ENCODE peak calls at places on chromosomes 7 and 10, in ten cellular contexts. C is glutamatergic neuron; X is type B pancreatic cell; H is choroid plexus epithelial cell; Y is retinal pigment epithelial cell; D is astrocyte of the spinal cord; O is pancreas; B is A549; Q is AG09319; F is CD4-positive, alpha-beta T cell. U is an unnamed sample.

GRCh38 chr7:32257632-32258031 is 187.4 kb upstream of the PDE1C start:
- DNase-seq in F (no peak), X (no peak), B (no peak), Q (no peak), H (no peak), D (no peak), O (no peak), C (no peak), Y (no peak), U (no peak)

GRCh38 chr7:99831595-99831994 is 3.8 kb downstream of the CYP3A43 start:
- DNase-seq in C (no peak), B (no peak), Q (no peak), Y (no peak), O (no peak), X (no peak), H (no peak), D (no peak), F (no peak), U (no peak)

GRCh38 chr10:28281726-28282325 is 21.0 kb downstream of the MPP7 start:
- DNase-seq in X (no peak), B (no peak), C (no peak), H (no peak), Q (no peak), D (no peak), Y (no peak), O (peak), F (no peak), U (no peak)

GRCh38 chr7:134669388-134669787 is 22.7 kb downstream of the BPGM start:
- DNase-seq in F (no peak), Q (no peak), B (no peak), C (no peak), D (no peak), Y (no peak), X (no peak), O (no peak), H (no peak), U (no peak)

GRCh38 chr10:33306756-33307519 is 27.5 kb downstream of the NRP1 start:
- DNase-seq in F (no peak), O (no peak), Q (no peak), X (no peak), Y (no peak), C (no peak), B (no peak), H (peak), D (no peak), U (no peak)

GRCh38 chr10:13707156-13707881 is 120.6 kb downstream of the PRPF18 start:
- DNase-seq in Y (no peak), C (peak), X (peak), Q (peak), F (no peak), D (peak), H (peak), O (peak), B (peak), U (peak)

GRCh38 chr7:32518534-32519140 is 23.3 kb downstream of the AVL9 start:
- DNase-seq in D (peak), Q (no peak), F (no peak), B (no peak), C (no peak), O (no peak), H (peak), Y (no peak), X (no peak), U (no peak)

GRCh38 chr10:79181227-79181626 is 112.5 kb downstream of the ZMIZ1 start:
- DNase-seq in Y (no peak), B (no peak), Q (no peak), C (no peak), F (no peak), X (no peak), H (no peak), D (no peak), O (no peak), U (no peak)

GRCh38 chr10:131271195-131271880 is 40.2 kb downstream of the TCERG1L start:
- DNase-seq in Y (no peak), X (no peak), C (no peak), H (no peak), Q (no peak), B (no peak), F (no peak), O (no peak), D (no peak), U (no peak)

GRCh38 chr7:2800923-2801682 is 43.0 kb downstream of the GNA12 start:
- DNase-seq in Y (no peak), X (peak), D (peak), H (peak), Q (no peak), F (no peak), O (no peak), C (no peak), B (no peak), U (no peak)

GRCh38 chr10:62690703-62691102 is 113.8 kb upstream of the ADO start:
- DNase-seq in Y (no peak), H (no peak), O (no peak), B (no peak), C (no peak), D (no peak), Q (no peak), X (no peak), F (no peak), U (no peak)

DNA sequence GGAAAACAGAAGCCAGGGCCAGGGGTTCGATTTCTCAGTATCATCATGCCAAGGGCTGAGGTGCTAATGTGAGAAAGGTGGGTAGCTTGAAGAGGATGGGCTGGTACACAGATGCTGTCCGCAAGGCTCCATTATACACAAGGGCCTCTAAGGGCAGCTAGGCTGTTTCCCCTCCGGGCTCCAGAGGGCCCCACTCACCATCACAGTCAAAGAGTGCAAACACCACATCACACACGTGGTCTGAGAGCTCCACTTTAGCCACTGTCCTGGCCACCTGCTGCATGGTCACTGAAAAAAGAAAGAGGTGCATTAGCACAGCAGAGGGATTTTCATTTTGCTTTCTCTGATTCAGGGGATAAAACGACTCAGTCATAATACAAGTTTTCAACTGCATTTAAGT is 20.9 kb upstream of the DNAJB12 start:
- DNase-seq in C (no peak), H (peak), Y (no peak), Q (no peak), O (no peak), F (no peak), X (no peak), D (no peak), B (no peak), U (no peak)
- TF ChIP-seq CTCF in C (no peak), H (peak), Y (peak), Q (peak), O (no peak), F (no peak), X (no peak), D (no peak), B (peak), U (peak)

GRCh38 chr7:93212881-93213280 is 13.4 kb downstream of the HEPACAM2 start:
- DNase-seq in C (no peak), O (no peak), F (no peak), Q (no peak), B (no peak), D (no peak), H (no peak), X (no peak), Y (no peak), U (no peak)
- TF ChIP-seq CTCF in C (no peak), O (no peak), F (no peak), Q (no peak), B (no peak), D (no peak), H (no peak), X (no peak), Y (no peak), U (no peak)

GRCh38 chr10:7968510-7968909 is 86.0 kb upstream of the GATA3 start:
- DNase-seq in F (no peak), Y (no peak), X (no peak), C (no peak), H (no peak), Q (no peak), B (no peak), O (no peak), D (no peak), U (no peak)

GRCh38 chr10:7967035-7967434 is 87.5 kb upstream of the GATA3 start:
- DNase-seq in C (no peak), Q (no peak), O (no peak), D (no peak), H (no peak), B (no peak), X (no peak), Y (no peak), F (no peak), U (no peak)

GRCh38 chr10:7962592-7962991 is 91.9 kb upstream of the GATA3 start:
- DNase-seq in X (no peak), C (no peak), Q (no peak), O (no peak), F (no peak), B (no peak), Y (no peak), H (no peak), D (no peak), U (no peak)

GRCh38 chr10:7969623-7970022 is 84.9 kb upstream of the GATA3 start:
- DNase-seq in Y (no peak), B (no peak), O (no peak), X (no peak), H (no peak), Q (no peak), D (no peak), F (no peak), C (no peak), U (no peak)

GRCh38 chr10:7965457-7965856 is 89.0 kb upstream of the GATA3 start:
- DNase-seq in D (no peak), O (no peak), Q (no peak), H (no peak), B (no peak), X (no peak), F (no peak), Y (no peak), C (no peak), U (no peak)
- TF ChIP-seq CTCF in D (no peak), O (no peak), Q (no peak), H (no peak), B (no peak), X (no peak), F (no peak), Y (no peak), C (no peak), U (no peak)

GRCh38 chr7:98531717-98532116 is 85.4 kb upstream of the NPTX2 start:
- DNase-seq in B (no peak), Y (no peak), O (no peak), D (no peak), C (no peak), X (no peak), Q (no peak), H (no peak), F (no peak), U (no peak)
- TF ChIP-seq CTCF in B (no peak), Y (no peak), O (no peak), D (no peak), C (no peak), X (no peak), Q (no peak), H (no peak), F (no peak), U (no peak)

U was measured in neural crest cell.